ENCODE peak calls at places on chromosomes 12 and 14, in four cellular contexts. One of them, this sample, is unnamed.

GRCh38 chr12:85669911-85670310 is 166.3 kb downstream of the RASSF9 start:
- DNase-seq in uterus: no peak
- DNase-seq in heart left ventricle: no peak
- DNase-seq in tibial nerve: no peak
- DNase-seq in this sample: no peak

GRCh38 chr12:40971911-40972310 is 216.2 kb upstream of the PDZRN4 start:
- DNase-seq in uterus: no peak
- DNase-seq in tibial nerve: no peak
- DNase-seq in heart left ventricle: no peak
- DNase-seq in this sample: no peak

GRCh38 chr12:24738436-24738835 is 210.5 kb downstream of the BCAT1 start:
- DNase-seq in uterus: no peak
- DNase-seq in heart left ventricle: no peak
- DNase-seq in tibial nerve: no peak
- DNase-seq in this sample: no peak

GRCh38 chr14:77509366-77509765 is 10.8 kb upstream of the ISM2 start:
- DNase-seq in uterus: no peak
- DNase-seq in heart left ventricle: no peak
- DNase-seq in tibial nerve: no peak
- DNase-seq in this sample: no peak

GRCh38 chr14:101889898-101890297 is 74.5 kb upstream of the DYNC1H1 start:
- DNase-seq in tibial nerve: no peak
- DNase-seq in heart left ventricle: no peak
- DNase-seq in uterus: no peak
- DNase-seq in this sample: no peak

GRCh38 chr12:28780096-28780495 is 369.0 kb upstream of the FAR2 start:
- DNase-seq in tibial nerve: no peak
- DNase-seq in uterus: no peak
- DNase-seq in heart left ventricle: no peak
- DNase-seq in this sample: no peak

GRCh38 chr14:22386924-22387775 is 201.9 kb downstream of the DAD1 start:
- DNase-seq in uterus: peak; percentile 68
- DNase-seq in tibial nerve: peak; percentile 95
- DNase-seq in heart left ventricle: no peak
- DNase-seq in this sample: peak; percentile 88

GRCh38 chr14:22432348-22432976 is 156.6 kb downstream of the DAD1 start:
- DNase-seq in heart left ventricle: no peak
- DNase-seq in tibial nerve: peak; percentile 52
- DNase-seq in uterus: peak; percentile 28
- DNase-seq in this sample: peak; percentile 57

GRCh38 chr12:54571166-54571856 is 17.1 kb downstream of the PPP1R1A start:
- DNase-seq in tibial nerve: no peak
- DNase-seq in uterus: no peak
- DNase-seq in heart left ventricle: no peak
- DNase-seq in this sample: no peak

GRCh38 chr14:23547924-23548323 is 3.6 kb downstream of the ZFHX2 start:
- DNase-seq in tibial nerve: no peak
- DNase-seq in heart left ventricle: no peak
- DNase-seq in uterus: no peak
- DNase-seq in this sample: no peak

GRCh38 chr14:74290415-74290814 is 12.3 kb downstream of the ABCD4 start:
- DNase-seq in heart left ventricle: no peak
- DNase-seq in tibial nerve: no peak
- DNase-seq in uterus: no peak
- DNase-seq in this sample: no peak

GRCh38 chr14:78633747-78634146 is 463.6 kb downstream of the NRXN3 start:
- DNase-seq in uterus: no peak
- DNase-seq in tibial nerve: no peak
- DNase-seq in heart left ventricle: no peak
- DNase-seq in this sample: no peak

GRCh38 chr12:57479043-57479375 is 657 bp downstream of the ARHGAP9 start:
- DNase-seq in heart left ventricle: no peak
- DNase-seq in uterus: no peak
- DNase-seq in tibial nerve: no peak
- DNase-seq in this sample: no peak

GRCh38 chr12:53868516-53868986 is 70.1 kb upstream of the HOXC13 start:
- DNase-seq in tibial nerve: no peak
- DNase-seq in uterus: no peak
- DNase-seq in heart left ventricle: no peak
- DNase-seq in this sample: no peak

GRCh38 chr12:7970475-7971252 is 34.7 kb upstream of the SLC2A3 start:
- DNase-seq in uterus: peak; percentile 92
- DNase-seq in heart left ventricle: peak; percentile 95
- DNase-seq in tibial nerve: peak; percentile 80
- DNase-seq in this sample: peak; percentile 90

GRCh38 chr12:7972734-7973488 is 36.9 kb upstream of the SLC2A3 start:
- DNase-seq in tibial nerve: no peak
- DNase-seq in uterus: no peak
- DNase-seq in heart left ventricle: no peak
- DNase-seq in this sample: no peak
- H3K27ac ChIP-seq in tibial nerve: no peak overlapping the region
- H3K27ac ChIP-seq in uterus: no peak overlapping the region
- H3K27ac ChIP-seq in heart left ventricle: no peak overlapping the region
- H3K27ac ChIP-seq in this sample: no peak overlapping the region

DNA sequence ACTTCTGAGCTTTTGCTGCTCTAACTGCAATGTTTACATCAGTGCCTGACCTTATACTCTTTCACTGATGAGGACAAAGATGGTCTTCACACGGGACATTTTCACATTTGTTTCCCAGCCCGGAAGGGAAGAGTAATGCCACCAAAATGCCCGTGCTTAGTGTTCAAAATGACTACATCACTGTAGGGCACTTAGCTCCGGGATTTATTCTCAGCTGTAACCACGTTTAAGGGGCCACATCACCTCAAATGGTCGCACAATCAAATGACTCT is 2.9 kb downstream of the GSG1 start:
- DNase-seq in uterus: no peak
- DNase-seq in heart left ventricle: no peak
- DNase-seq in tibial nerve: no peak
- DNase-seq in this sample: no peak
- TF ChIP-seq POLR2A in uterus: no peak
- TF ChIP-seq POLR2A in heart left ventricle: no peak
- TF ChIP-seq POLR2A in tibial nerve: no peak
- TF ChIP-seq POLR2A in this sample: no peak

DNA sequence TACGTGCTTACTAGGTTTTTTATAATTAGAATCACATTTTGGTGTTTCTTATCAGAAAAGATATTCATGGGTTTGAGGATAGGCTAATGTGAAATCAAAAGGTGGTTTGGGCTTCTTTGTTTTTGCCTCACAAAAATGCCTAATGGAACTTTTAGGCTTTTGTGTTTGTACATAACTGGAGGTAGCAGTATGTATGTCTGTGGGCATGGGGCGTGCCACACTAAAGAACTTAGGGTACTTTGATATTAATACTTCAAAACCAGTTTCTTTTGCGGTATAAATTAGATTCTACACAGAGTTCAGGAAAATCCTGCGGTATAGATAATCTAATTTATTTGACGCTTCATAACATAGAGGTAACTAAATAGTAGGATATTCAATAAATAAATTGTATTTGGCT is 1.9 kb downstream of the ETV6 start:
- DNase-seq in uterus: no peak
- DNase-seq in heart left ventricle: no peak
- DNase-seq in tibial nerve: no peak
- DNase-seq in this sample: no peak
- H3K27ac ChIP-seq in uterus: peak overlapping the region; percentile 99
- H3K27ac ChIP-seq in heart left ventricle: peak overlapping the region; percentile 98
- H3K27ac ChIP-seq in tibial nerve: peak overlapping the region; percentile 93
- H3K27ac ChIP-seq in this sample: peak overlapping the region; percentile 97

GRCh38 chr12:121008347-121009098 is 7.8 kb downstream of the C12orf43 start:
- DNase-seq in heart left ventricle: no peak
- DNase-seq in uterus: no peak
- DNase-seq in tibial nerve: no peak
- DNase-seq in this sample: no peak

GRCh38 chr12:121004253-121004815 is 12.0 kb downstream of the C12orf43 start:
- DNase-seq in heart left ventricle: no peak
- DNase-seq in uterus: no peak
- DNase-seq in tibial nerve: no peak
- DNase-seq in this sample: no peak

GRCh38 chr12:121001841-121002483 is 14.3 kb downstream of the C12orf43 start:
- DNase-seq in heart left ventricle: no peak
- DNase-seq in tibial nerve: no peak
- DNase-seq in uterus: no peak
- DNase-seq in this sample: no peak

GRCh38 chr12:121003650-121004049 is 12.6 kb downstream of the C12orf43 start:
- DNase-seq in heart left ventricle: no peak
- DNase-seq in tibial nerve: no peak
- DNase-seq in uterus: no peak
- DNase-seq in this sample: no peak

GRCh38 chr12:121005346-121005815 is 10.9 kb downstream of the C12orf43 start:
- DNase-seq in uterus: no peak
- DNase-seq in heart left ventricle: no peak
- DNase-seq in tibial nerve: no peak
- DNase-seq in this sample: peak; percentile 62
- TF ChIP-seq POLR2A in uterus: no peak
- TF ChIP-seq POLR2A in heart left ventricle: no peak
- TF ChIP-seq POLR2A in tibial nerve: no peak
- TF ChIP-seq POLR2A in this sample: no peak

DNA sequence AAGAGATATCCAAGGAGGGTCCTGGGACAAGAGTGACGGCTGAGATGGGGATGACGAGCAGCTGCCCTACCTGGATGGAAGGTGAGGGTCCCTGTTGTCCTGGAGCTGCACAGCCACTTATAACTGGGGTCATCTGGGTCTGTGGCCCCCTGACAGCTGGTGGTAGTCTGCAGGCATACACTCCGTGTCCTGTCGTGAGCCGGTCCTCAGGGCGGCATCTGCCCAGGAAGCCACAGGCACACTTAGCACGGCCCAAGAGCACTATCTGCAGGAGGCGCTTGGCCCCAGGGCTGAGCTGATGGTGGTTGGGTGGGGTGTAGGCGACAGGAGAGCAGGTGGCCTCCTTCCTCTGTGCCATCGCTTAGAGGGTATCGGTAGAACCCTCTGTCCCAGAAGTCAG is 248.1 kb downstream of the CACNA1C start:
- DNase-seq in uterus: no peak
- DNase-seq in tibial nerve: no peak
- DNase-seq in heart left ventricle: no peak
- DNase-seq in this sample: no peak
- H3K27ac ChIP-seq in uterus: peak overlapping the region; percentile 17
- H3K27ac ChIP-seq in tibial nerve: peak overlapping the region; percentile 77
- H3K27ac ChIP-seq in heart left ventricle: no peak overlapping the region
- H3K27ac ChIP-seq in this sample: no peak overlapping the region

GRCh38 chr12:10716704-10717315 is 6.3 kb downstream of the YBX3 start:
- DNase-seq in heart left ventricle: peak; percentile 78
- DNase-seq in uterus: peak; percentile 79
- DNase-seq in tibial nerve: peak; percentile 78
- DNase-seq in this sample: peak; percentile 80
- TF ChIP-seq POLR2A in heart left ventricle: no peak
- TF ChIP-seq POLR2A in uterus: no peak
- TF ChIP-seq POLR2A in tibial nerve: peak; percentile 20
- TF ChIP-seq POLR2A in this sample: no peak

GRCh38 chr14:99179506-99179905 is 92.5 kb downstream of the BCL11B start:
- DNase-seq in uterus: no peak
- DNase-seq in heart left ventricle: no peak
- DNase-seq in tibial nerve: no peak
- DNase-seq in this sample: no peak

GRCh38 chr14:99176156-99176945 is 95.6 kb downstream of the BCL11B start:
- DNase-seq in heart left ventricle: no peak
- DNase-seq in tibial nerve: no peak
- DNase-seq in uterus: no peak
- DNase-seq in this sample: no peak

GRCh38 chr14:99177046-99177655 is 94.8 kb downstream of the BCL11B start:
- DNase-seq in uterus: no peak
- DNase-seq in heart left ventricle: no peak
- DNase-seq in tibial nerve: no peak
- DNase-seq in this sample: no peak

GRCh38 chr14:99179946-99180345 is 92.1 kb downstream of the BCL11B start:
- DNase-seq in heart left ventricle: no peak
- DNase-seq in uterus: no peak
- DNase-seq in tibial nerve: no peak
- DNase-seq in this sample: no peak

DNA sequence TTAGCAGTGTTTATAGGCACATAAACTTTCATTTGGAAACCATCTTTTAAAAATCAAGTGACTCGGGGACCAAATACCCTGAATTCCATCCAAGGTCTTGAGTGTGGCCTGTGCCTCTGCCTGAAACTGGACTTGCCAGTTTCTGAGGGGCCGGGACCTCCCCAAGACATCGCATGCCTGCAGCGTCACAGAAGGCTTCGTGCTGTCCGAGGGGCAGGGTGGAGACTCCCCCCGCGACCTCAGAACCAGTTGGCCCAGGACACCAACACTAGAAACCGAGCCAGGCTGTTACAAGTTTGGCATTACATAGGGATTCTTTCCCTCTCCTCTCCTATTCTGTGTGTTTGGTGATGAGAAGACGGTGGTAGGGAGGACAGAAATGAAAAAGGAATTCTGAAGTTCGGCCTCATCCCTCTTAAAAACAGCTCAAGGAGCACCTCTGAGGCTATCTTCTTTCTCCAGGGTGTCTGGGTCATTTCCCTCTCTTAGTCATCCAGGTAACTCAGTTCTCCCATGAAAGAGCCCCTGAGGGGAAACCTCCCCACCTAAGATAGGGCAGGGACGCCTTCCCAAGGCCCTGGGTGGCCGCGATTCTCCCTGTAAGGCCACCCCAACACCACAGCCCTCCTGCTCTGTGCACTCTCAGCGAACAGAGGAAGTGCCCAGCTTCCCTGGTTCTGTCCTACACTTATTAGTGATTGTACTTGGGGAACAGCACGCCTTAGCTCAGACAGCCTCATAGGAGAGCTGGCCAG is 93.9 kb downstream of the BCL11B start:
- DNase-seq in heart left ventricle: no peak
- DNase-seq in uterus: no peak
- DNase-seq in tibial nerve: no peak
- DNase-seq in this sample: no peak
- H3K27ac ChIP-seq in heart left ventricle: no peak overlapping the region
- H3K27ac ChIP-seq in uterus: no peak overlapping the region
- H3K27ac ChIP-seq in tibial nerve: no peak overlapping the region
- H3K27ac ChIP-seq in this sample: peak overlapping the region; percentile 28

DNA sequence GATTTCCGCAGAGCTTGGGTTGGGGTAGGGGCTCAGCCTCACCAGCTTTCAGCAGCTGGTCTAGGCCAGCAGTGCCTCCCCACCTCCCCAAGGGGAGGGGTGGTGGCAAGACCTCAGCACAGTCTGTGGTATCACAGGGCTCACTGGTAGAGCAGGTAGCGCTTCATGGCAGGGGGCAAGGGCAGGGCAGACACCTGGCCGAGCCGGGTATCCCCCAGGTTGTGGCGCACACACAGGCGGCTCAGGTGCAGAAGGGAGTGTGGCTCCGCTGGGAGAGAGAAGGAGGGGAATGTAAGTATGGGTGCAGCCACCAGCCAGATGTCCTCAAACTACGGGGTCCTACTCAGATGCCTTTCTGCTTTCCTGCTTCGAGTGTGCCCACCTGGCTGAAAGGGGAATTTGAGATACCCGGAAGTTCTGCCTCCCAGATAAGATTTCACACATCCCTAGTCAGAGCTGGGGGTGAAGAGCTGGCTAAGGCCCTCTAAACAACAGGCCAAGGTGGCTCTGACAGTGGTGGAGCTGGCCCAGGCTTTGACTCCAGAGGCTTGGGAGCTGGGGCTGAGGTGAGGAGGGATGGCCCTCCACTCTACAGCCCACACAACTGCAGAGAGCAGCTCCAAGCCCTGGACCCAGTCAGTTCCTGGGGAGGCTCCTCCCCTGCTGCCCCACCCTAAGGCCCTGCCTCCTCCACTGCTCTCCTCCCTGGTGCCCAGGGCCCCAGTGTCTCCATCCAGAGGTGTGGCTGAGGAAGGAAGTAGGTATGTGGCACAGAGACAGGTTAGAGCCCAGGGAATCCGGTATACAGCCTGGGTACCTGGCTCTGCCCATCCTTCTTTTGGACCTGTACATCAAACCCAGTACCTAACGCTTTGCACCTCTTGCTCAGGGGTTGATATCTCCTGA is 1.8 kb downstream of the SPSB2 start:
- DNase-seq in heart left ventricle: no peak
- DNase-seq in tibial nerve: no peak
- DNase-seq in uterus: no peak
- DNase-seq in this sample: no peak
- TF ChIP-seq POLR2A in heart left ventricle: no peak
- TF ChIP-seq POLR2A in tibial nerve: no peak
- TF ChIP-seq POLR2A in uterus: no peak
- TF ChIP-seq POLR2A in this sample: no peak

This sample was measured in testis.